ENCODE peak calls at places on chromosome 19, in seven cellular contexts. One of them, this sample, is unnamed.

GRCh38 chr19:13153627-13154240 is 3.5 kb downstream of the IER2 start:
- DNase-seq in breast epithelium: no peak
- DNase-seq in head of caudate nucleus: no peak
- DNase-seq in EH: peak
- DNase-seq in fibroblast of the aortic adventitia: peak
- DNase-seq in brain microvascular endothelial cell: no peak
- DNase-seq in dorsolateral prefrontal cortex: no peak
- DNase-seq in this sample: peak

GRCh38 chr19:3979289-3979673 is 6.0 kb downstream of the EEF2 start:
- DNase-seq in breast epithelium: no peak
- DNase-seq in head of caudate nucleus: no peak
- DNase-seq in EH: no peak
- DNase-seq in fibroblast of the aortic adventitia: no peak
- DNase-seq in brain microvascular endothelial cell: no peak
- DNase-seq in dorsolateral prefrontal cortex: no peak
- DNase-seq in this sample: peak

GRCh38 chr19:35087393-35087792 is 28.2 kb upstream of the FXYD3 start:
- DNase-seq in breast epithelium: no peak
- DNase-seq in head of caudate nucleus: no peak
- DNase-seq in EH: no peak
- DNase-seq in fibroblast of the aortic adventitia: no peak
- DNase-seq in brain microvascular endothelial cell: no peak
- DNase-seq in dorsolateral prefrontal cortex: no peak
- DNase-seq in this sample: no peak

GRCh38 chr19:28793391-28794168 is 419.4 kb downstream of the UQCRFS1 start:
- DNase-seq in breast epithelium: no peak
- DNase-seq in head of caudate nucleus: no peak
- DNase-seq in EH: no peak
- DNase-seq in fibroblast of the aortic adventitia: no peak
- DNase-seq in brain microvascular endothelial cell: no peak
- DNase-seq in dorsolateral prefrontal cortex: no peak
- DNase-seq in this sample: no peak

GRCh38 chr19:28737021-28737525 is 475.9 kb downstream of the UQCRFS1 start:
- DNase-seq in breast epithelium: no peak
- DNase-seq in head of caudate nucleus: peak
- DNase-seq in EH: peak
- DNase-seq in fibroblast of the aortic adventitia: peak
- DNase-seq in brain microvascular endothelial cell: peak
- DNase-seq in dorsolateral prefrontal cortex: no peak
- DNase-seq in this sample: peak

GRCh38 chr19:10543059-10543419 is 665 bp upstream of the ATG4D start:
- DNase-seq in breast epithelium: no peak
- DNase-seq in head of caudate nucleus: no peak
- DNase-seq in EH: no peak
- DNase-seq in fibroblast of the aortic adventitia: no peak
- DNase-seq in brain microvascular endothelial cell: no peak
- DNase-seq in dorsolateral prefrontal cortex: no peak
- DNase-seq in this sample: no peak

GRCh38 chr19:40284251-40284500 is 969 bp downstream of the AKT2 start:
- DNase-seq in breast epithelium: no peak
- DNase-seq in head of caudate nucleus: no peak
- DNase-seq in EH: no peak
- DNase-seq in fibroblast of the aortic adventitia: no peak
- DNase-seq in brain microvascular endothelial cell: no peak
- DNase-seq in dorsolateral prefrontal cortex: no peak
- DNase-seq in this sample: no peak

GRCh38 chr19:51784922-51785690 is 9.9 kb upstream of the FPR3 start:
- DNase-seq in breast epithelium: no peak
- DNase-seq in head of caudate nucleus: peak
- DNase-seq in EH: peak
- DNase-seq in fibroblast of the aortic adventitia: peak
- DNase-seq in brain microvascular endothelial cell: peak
- DNase-seq in dorsolateral prefrontal cortex: no peak
- DNase-seq in this sample: peak

GRCh38 chr19:5091576-5092215 is 122.8 kb downstream of the KDM4B start:
- DNase-seq in breast epithelium: no peak
- DNase-seq in head of caudate nucleus: no peak
- DNase-seq in EH: no peak
- DNase-seq in fibroblast of the aortic adventitia: no peak
- DNase-seq in brain microvascular endothelial cell: no peak
- DNase-seq in dorsolateral prefrontal cortex: no peak
- DNase-seq in this sample: peak

GRCh38 chr19:49440439-49441209 is 703 bp downstream of the SLC17A7 start:
- DNase-seq in breast epithelium: no peak
- DNase-seq in head of caudate nucleus: no peak
- DNase-seq in EH: no peak
- DNase-seq in fibroblast of the aortic adventitia: no peak
- DNase-seq in brain microvascular endothelial cell: no peak
- DNase-seq in dorsolateral prefrontal cortex: peak
- DNase-seq in this sample: no peak

GRCh38 chr19:4229179-4229931 is at the start of gene EBI3:
- DNase-seq in breast epithelium: no peak
- DNase-seq in head of caudate nucleus: peak
- DNase-seq in EH: peak
- DNase-seq in fibroblast of the aortic adventitia: peak
- DNase-seq in brain microvascular endothelial cell: peak
- DNase-seq in dorsolateral prefrontal cortex: no peak
- DNase-seq in this sample: peak

This sample was measured in GM23248.